ENCODE peak calls at places on chromosomes 11 and 22, in eight cellular contexts. J is GM12864; Q is AG09309; P is neural progenitor cell; Y is tibial nerve; K is CD8-positive, alpha-beta T cell; I is K562; S is GM12865. D is an unnamed sample.

GRCh38 chr11:119525180-119525854 is 102.3 kb upstream of the THY1 start:
- DNase-seq in S (no peak), I (no peak), J (no peak), P (no peak), Q (no peak), Y (no peak), K (no peak), D (no peak)

GRCh38 chr22:37465721-37466120 is 20.5 kb downstream of the MFNG start:
- DNase-seq in Y (no peak), K (no peak), Q (no peak), J (no peak), S (no peak), P (no peak), I (no peak), D (no peak)

GRCh38 chr11:8253566-8253965 is 10.1 kb downstream of the LMO1 start:
- DNase-seq in K (no peak), S (no peak), Q (no peak), I (no peak), P (no peak), J (no peak), Y (no peak), D (no peak)

GRCh38 chr11:83611616-83612015 is 325.4 kb upstream of the CCDC90B start:
- DNase-seq in I (no peak), Y (no peak), S (no peak), J (no peak), P (no peak), Q (no peak), K (no peak), D (no peak)

GRCh38 chr22:23418159-23418788 is 161.8 kb downstream of the IGLL1 start:
- DNase-seq in S (no peak), Q (no peak), Y (no peak), J (no peak), K (no peak), I (no peak), P (peak), D (no peak)

GRCh38 chr11:73392108-73393010 is 16.2 kb downstream of the RELT start:
- DNase-seq in I (no peak), J (no peak), K (no peak), S (no peak), Q (no peak), P (no peak), Y (no peak), D (no peak)

GRCh38 chr11:96470521-96470920 is 80.7 kb downstream of the JRKL start:
- DNase-seq in P (no peak), I (no peak), Q (no peak), K (no peak), S (no peak), Y (no peak), J (no peak), D (no peak)

GRCh38 chr11:83292709-83293435 is 6.7 kb upstream of the CCDC90B start:
- DNase-seq in P (peak), K (no peak), S (peak), I (peak), J (peak), Y (no peak), Q (peak), D (peak)

GRCh38 chr11:38460901-38461300 is 1862.9 kb upstream of the RAG2 start:
- DNase-seq in Q (no peak), P (no peak), I (no peak), J (no peak), K (no peak), Y (no peak), S (no peak), D (peak)

GRCh38 chr11:545171-545570 is 7.8 kb downstream of the LRRC56 start:
- DNase-seq in Q (no peak), I (no peak), Y (no peak), S (no peak), P (no peak), J (no peak), K (no peak), D (no peak)

GRCh38 chr22:22371031-22371541 is 126.5 kb downstream of the VPREB1 start:
- DNase-seq in P (no peak), J (no peak), Q (no peak), Y (no peak), I (peak), S (no peak), K (no peak), D (no peak)

GRCh38 chr11:770642-771616 is 6.4 kb downstream of the GATD1 start:
- DNase-seq in Y (no peak), Q (no peak), I (no peak), P (peak), K (no peak), S (no peak), J (no peak), D (no peak)

GRCh38 chr11:131987703-131988102 is 617.3 kb downstream of the NTM start:
- DNase-seq in S (no peak), K (no peak), J (no peak), P (no peak), Y (no peak), I (no peak), Q (no peak), D (no peak)

GRCh38 chr11:63888170-63889086 is 28.5 kb downstream of the RCOR2 start:
- DNase-seq in K (peak), S (peak), Y (no peak), J (no peak), I (peak), P (peak), Q (no peak), D (peak)

GRCh38 chr11:6995703-6996102 is 24.4 kb downstream of the ZNF214 start:
- DNase-seq in J (no peak), K (no peak), S (no peak), Q (no peak), I (no peak), Y (no peak), P (no peak), D (no peak)

GRCh38 chr11:76153609-76153949 is 52.7 kb downstream of the WNT11 start:
- DNase-seq in J (no peak), K (no peak), Q (peak), P (no peak), S (no peak), Y (no peak), I (no peak), D (no peak)

GRCh38 chr11:86447763-86448480 is 73.2 kb downstream of the CCDC81 start:
- DNase-seq in K (no peak), Y (no peak), I (no peak), Q (no peak), S (peak), P (no peak), J (no peak), D (no peak)

GRCh38 chr11:91872216-91872615 is 352.4 kb upstream of the FAT3 start:
- DNase-seq in J (no peak), I (no peak), K (no peak), S (no peak), Q (no peak), P (no peak), Y (no peak), D (no peak)

GRCh38 chr11:44681698-44682097 is 45.1 kb upstream of the TSPAN18 start:
- DNase-seq in K (no peak), Y (no peak), J (no peak), P (no peak), Q (no peak), I (no peak), S (peak), D (peak)

GRCh38 chr11:3626250-3626960 is 15.4 kb downstream of the ART5 start:
- DNase-seq in K (no peak), P (no peak), J (no peak), S (no peak), Q (no peak), I (no peak), Y (peak), D (no peak)

GRCh38 chr22:34570408-34570807 is 495.6 kb upstream of the ISX start:
- DNase-seq in Q (no peak), I (no peak), Y (no peak), S (no peak), J (no peak), K (no peak), P (no peak), D (no peak)

GRCh38 chr11:99901175-99901574 is 785.9 kb upstream of the ARHGAP42 start:
- DNase-seq in P (no peak), Y (no peak), K (no peak), Q (no peak), I (no peak), J (no peak), S (no peak), D (no peak)

GRCh38 chr22:44436656-44437492 is 61.2 kb downstream of the RTL6 start:
- DNase-seq in J (no peak), I (no peak), K (no peak), Y (no peak), P (no peak), S (no peak), Q (no peak), D (no peak)

GRCh38 chr11:3222003-3222855 is 3.6 kb upstream of the MRGPRG start:
- DNase-seq in J (no peak), I (no peak), Q (no peak), Y (no peak), K (no peak), S (no peak), P (no peak), D (no peak)

GRCh38 chr22:46085831-46086576 is 64.3 kb upstream of the PPARA start:
- DNase-seq in S (no peak), K (no peak), Y (peak), J (no peak), Q (peak), P (no peak), I (peak), D (peak)

GRCh38 chr11:8732276-8732675 is 49.7 kb downstream of the RPL27A start:
- DNase-seq in J (peak), I (no peak), K (no peak), Q (no peak), Y (no peak), S (peak), P (no peak), D (no peak)

GRCh38 chr11:69416746-69417145 is 64.7 kb upstream of the LINC01488 start:
- DNase-seq in I (no peak), Y (no peak), J (no peak), K (no peak), S (no peak), P (no peak), Q (no peak), D (no peak)

GRCh38 chr22:40595497-40596234 is 40.9 kb downstream of the MRTFA start:
- DNase-seq in J (no peak), K (no peak), S (no peak), Q (no peak), P (no peak), Y (no peak), I (no peak), D (peak)

GRCh38 chr11:13440100-13440855 is 22.7 kb downstream of the BTBD10 start:
- DNase-seq in P (no peak), S (no peak), J (no peak), Q (peak), I (no peak), K (no peak), Y (no peak), D (peak)

GRCh38 chr11:122141757-122142156 is 25.7 kb upstream of the BLID start:
- DNase-seq in Y (no peak), Q (no peak), S (no peak), I (no peak), J (no peak), K (no peak), P (no peak), D (no peak)

GRCh38 chr11:68297812-68298658 is 14.4 kb upstream of the LRP5 start:
- DNase-seq in K (peak), Q (peak), S (peak), I (peak), J (peak), P (peak), Y (peak), D (peak)

GRCh38 chr22:27990879-27991278 is 71.8 kb upstream of the PITPNB start:
- DNase-seq in Y (peak), Q (no peak), P (peak), S (peak), K (no peak), I (peak), J (no peak), D (peak)

GRCh38 chr22:22884888-22885840 is 2.5 kb upstream of the IGLL5 start:
- DNase-seq in S (peak), P (no peak), Q (no peak), I (peak), Y (no peak), J (peak), K (no peak), D (no peak)

GRCh38 chr22:46053563-46054090 is 76.7 kb upstream of the WNT7B start:
- DNase-seq in I (peak), Q (no peak), S (peak), K (peak), P (no peak), Y (peak), J (no peak), D (peak)

GRCh38 chr11:971731-972365 is 46.2 kb downstream of the AP2A2 start:
- DNase-seq in S (no peak), P (no peak), K (no peak), Q (no peak), I (no peak), Y (no peak), J (no peak), D (no peak)

GRCh38 chr11:16843307-16843706 is 104.9 kb downstream of the C11orf58 start:
- DNase-seq in Y (no peak), S (no peak), Q (no peak), P (no peak), J (no peak), I (peak), K (no peak), D (no peak)

GRCh38 chr11:9313648-9314290 is 624 bp downstream of the TMEM41B start:
- DNase-seq in S (peak), Y (no peak), I (no peak), Q (no peak), K (no peak), J (no peak), P (peak), D (peak)

DNA sequence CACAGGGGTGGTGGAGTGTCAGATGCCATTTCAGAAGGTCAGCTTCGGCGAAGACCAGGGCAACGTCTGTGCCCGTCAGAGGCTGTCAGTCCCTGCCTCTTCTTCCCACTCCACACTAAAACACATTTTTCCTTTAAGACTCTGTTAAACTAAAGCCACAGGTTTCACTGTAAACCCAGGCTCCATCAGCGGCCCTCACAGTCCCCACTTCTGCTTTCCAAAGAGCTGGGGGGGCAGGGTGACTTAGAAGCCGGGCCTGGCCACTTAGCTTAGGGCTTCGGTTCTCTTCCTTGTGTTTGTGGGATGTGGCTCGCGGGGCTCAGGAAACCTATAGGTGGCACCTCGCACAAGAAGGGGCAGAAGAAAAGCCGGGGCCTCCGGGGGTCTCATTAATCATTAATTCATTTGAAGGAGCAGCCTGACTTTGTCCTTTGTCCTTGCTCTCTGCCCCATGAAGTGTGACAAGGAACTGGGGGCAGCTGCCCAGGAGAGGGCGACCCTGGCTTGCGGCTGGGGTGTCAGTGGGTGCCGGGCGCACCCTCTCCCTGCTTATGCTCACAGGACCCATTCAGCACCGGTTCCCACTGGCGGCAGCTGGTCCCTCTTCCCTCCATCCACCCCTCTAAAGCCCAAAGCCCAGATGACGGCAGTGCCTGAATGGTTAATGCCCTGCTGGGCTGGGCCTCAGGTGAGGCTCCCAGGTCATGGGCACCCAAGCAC is 4.1 kb downstream of the SLC25A45 start:
- DNase-seq in K (no peak), P (peak), I (no peak), S (no peak), Y (no peak), Q (no peak), J (no peak), D (no peak)
- TF ChIP-seq CTCF in K (no peak), P (peak), I (no peak), S (no peak), Y (no peak), Q (no peak), J (peak), D (no peak)

GRCh38 chr22:26658161-26658560 is 773 bp downstream of the MIAT start:
- DNase-seq in P (no peak), Q (no peak), J (no peak), Y (no peak), S (no peak), I (no peak), K (no peak), D (no peak)
- H3K4me3 ChIP-seq in P (peak), Q (peak), J (peak), Y (peak), S (peak), I (peak), K (peak), D (peak)

GRCh38 chr11:70942593-70942992 is 309.8 kb downstream of the SHANK2 start:
- DNase-seq in J (no peak), Q (no peak), Y (no peak), S (peak), K (no peak), P (no peak), I (peak), D (no peak)

GRCh38 chr11:70948416-70948815 is 304.0 kb downstream of the SHANK2 start:
- DNase-seq in K (no peak), S (no peak), P (no peak), Q (no peak), J (no peak), I (no peak), Y (no peak), D (no peak)

GRCh38 chr11:70948855-70949551 is 303.4 kb downstream of the SHANK2 start:
- DNase-seq in S (no peak), P (no peak), I (no peak), K (no peak), Y (no peak), J (no peak), Q (no peak), D (no peak)

GRCh38 chr11:70944141-70944540 is 308.2 kb downstream of the SHANK2 start:
- DNase-seq in S (no peak), Y (no peak), I (no peak), J (no peak), P (no peak), Q (no peak), K (no peak), D (no peak)

GRCh38 chr11:70944636-70945035 is 307.7 kb downstream of the SHANK2 start:
- DNase-seq in I (peak), S (no peak), K (no peak), J (no peak), Q (no peak), P (no peak), Y (no peak), D (no peak)
- TF ChIP-seq CTCF in I (peak), S (no peak), K (no peak), J (no peak), Q (no peak), P (peak), Y (no peak), D (no peak)

DNA sequence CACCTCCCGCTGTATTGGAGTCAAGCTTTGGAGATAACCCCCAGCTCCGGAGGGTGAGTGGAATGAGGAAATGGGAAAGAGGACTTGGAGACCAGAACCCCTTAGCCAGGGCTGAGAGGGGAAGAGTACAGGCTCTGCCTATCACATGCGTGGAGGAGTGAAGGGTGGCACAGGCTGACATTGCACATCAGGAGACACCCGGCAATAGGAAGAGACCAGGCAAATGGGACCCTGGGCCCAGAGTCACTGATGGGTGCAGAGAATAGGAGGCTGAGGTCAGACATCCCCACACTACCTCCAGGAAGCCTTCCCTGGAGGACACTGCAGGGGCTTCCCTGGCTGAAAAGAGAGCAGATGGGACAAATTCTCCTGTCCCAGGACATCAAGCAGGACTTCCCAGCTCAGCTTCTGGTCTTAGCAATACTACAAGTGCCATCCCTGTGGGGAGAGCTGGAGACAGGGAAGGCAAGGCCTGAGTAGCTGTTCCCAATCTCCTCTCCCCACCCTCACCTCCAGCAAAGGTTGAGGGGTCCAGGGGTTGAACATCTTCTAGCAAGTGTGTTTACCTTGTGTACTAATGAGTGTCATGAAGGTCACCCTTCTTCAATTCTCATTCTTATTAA is 160.7 kb downstream of the BUD13 start:
- DNase-seq in Y (no peak), K (no peak), S (no peak), I (no peak), Q (no peak), J (no peak), P (no peak), D (no peak)
- H3K4me3 ChIP-seq in Y (no peak), K (no peak), S (no peak), I (no peak), Q (no peak), J (no peak), P (no peak), D (no peak)